ENCODE peak calls at places on chromosomes 7 and 10, in five cellular contexts. One of them, this sample, is unnamed.

GRCh38 chr7:37986780-37987380 is 66.4 kb downstream of the EPDR1 start:
- DNase-seq in NCI-H2107: no peak
- DNase-seq in neural crest cell: no peak
- DNase-seq in AG09319: no peak
- DNase-seq in AG10803: peak
- DNase-seq in this sample: peak

GRCh38 chr10:82377608-82378007 is 502.6 kb downstream of the NRG3 start:
- DNase-seq in AG09319: no peak
- DNase-seq in neural crest cell: no peak
- DNase-seq in NCI-H2107: no peak
- DNase-seq in AG10803: no peak
- DNase-seq in this sample: peak

GRCh38 chr7:29146082-29146706 is at the start of gene CPVL:
- DNase-seq in neural crest cell: peak
- DNase-seq in AG10803: no peak
- DNase-seq in NCI-H2107: no peak
- DNase-seq in AG09319: no peak
- DNase-seq in this sample: no peak

GRCh38 chr7:154684651-154685563 is 318.0 kb downstream of the PAXIP1 start:
- DNase-seq in neural crest cell: no peak
- DNase-seq in AG10803: no peak
- DNase-seq in NCI-H2107: no peak
- DNase-seq in AG09319: no peak
- DNase-seq in this sample: no peak

GRCh38 chr7:4707134-4707651 is 25.1 kb downstream of the FOXK1 start:
- DNase-seq in AG10803: no peak
- DNase-seq in NCI-H2107: no peak
- DNase-seq in neural crest cell: no peak
- DNase-seq in AG09319: no peak
- DNase-seq in this sample: no peak

GRCh38 chr10:60954045-60954444 is 10.1 kb upstream of the RHOBTB1 start:
- DNase-seq in AG09319: no peak
- DNase-seq in AG10803: no peak
- DNase-seq in neural crest cell: no peak
- DNase-seq in NCI-H2107: no peak
- DNase-seq in this sample: no peak

GRCh38 chr10:111129348-111129747 is 52.5 kb downstream of the ADRA2A start:
- DNase-seq in neural crest cell: no peak
- DNase-seq in NCI-H2107: peak
- DNase-seq in AG09319: no peak
- DNase-seq in AG10803: peak
- DNase-seq in this sample: no peak

GRCh38 chr10:78634835-78635234 is 433.9 kb upstream of the ZMIZ1 start:
- DNase-seq in NCI-H2107: no peak
- DNase-seq in neural crest cell: no peak
- DNase-seq in AG10803: peak
- DNase-seq in AG09319: no peak
- DNase-seq in this sample: no peak

GRCh38 chr7:27220440-27220955 is 20.6 kb upstream of the HOXA13 start:
- DNase-seq in AG10803: no peak
- DNase-seq in neural crest cell: no peak
- DNase-seq in NCI-H2107: no peak
- DNase-seq in AG09319: no peak
- DNase-seq in this sample: no peak

GRCh38 chr10:29858352-29859267 is 200.8 kb downstream of the JCAD start:
- DNase-seq in NCI-H2107: no peak
- DNase-seq in AG09319: peak
- DNase-seq in neural crest cell: peak
- DNase-seq in AG10803: peak
- DNase-seq in this sample: peak

GRCh38 chr10:102312683-102313082 is 67.4 kb downstream of the GBF1 start:
- DNase-seq in neural crest cell: no peak
- DNase-seq in AG09319: no peak
- DNase-seq in AG10803: peak
- DNase-seq in NCI-H2107: no peak
- DNase-seq in this sample: peak

GRCh38 chr7:131608112-131608498 is 51.7 kb upstream of the PODXL start:
- DNase-seq in NCI-H2107: no peak
- DNase-seq in AG09319: no peak
- DNase-seq in AG10803: no peak
- DNase-seq in neural crest cell: peak
- DNase-seq in this sample: no peak

This sample was measured in HT1080.